ENCODE peak calls at places on chromosomes 11 and 22, in nine cellular contexts. N, X, P, C, V, D, H, K and Y are unnamed samples.
A peak's percentile ranks its signal among the peaks of the same experiment; 100 is the strongest.

GRCh38 chr11:102717280-102717679 is 7.5 kb downstream of the MMP8 start:
- DNase-seq in X (no peak), H (no peak), K (no peak), N (no peak), P (no peak), C (no peak), D (no peak), V (no peak), Y (no peak)

GRCh38 chr22:37545703-37546435 is 14.4 kb upstream of the CDC42EP1 start:
- DNase-seq in K (peak; percentile 98), N (peak; percentile 97), C (peak; percentile 73), X (peak; percentile 84), H (peak; percentile 94), P (peak; percentile 71), V (peak; percentile 88), D (peak; percentile 100), Y (peak; percentile 90)

GRCh38 chr22:35476341-35476740 is 64.3 kb upstream of the RASD2 start:
- DNase-seq in C (no peak), N (peak; percentile 38), H (no peak), K (no peak), D (no peak), X (no peak), P (no peak), V (no peak), Y (peak; percentile 23)

GRCh38 chr22:33917744-33918406 is 2.4 kb downstream of the LARGE1 start:
- DNase-seq in X (no peak), N (no peak), V (no peak), D (no peak), C (no peak), H (no peak), K (no peak), P (no peak), Y (no peak)

GRCh38 chr11:77959434-77959833 is 35.0 kb downstream of the INTS4 start:
- DNase-seq in V (no peak), N (no peak), D (peak; percentile 72), H (no peak), K (no peak), X (no peak), P (no peak), C (no peak), Y (no peak)

GRCh38 chr22:45868586-45869443 is 108.1 kb downstream of the WNT7B start:
- DNase-seq in D (no peak), P (no peak), C (no peak), K (no peak), V (no peak), X (no peak), H (no peak), N (no peak), Y (no peak)

GRCh38 chr11:107385361-107385982 is 72.2 kb downstream of the CWF19L2 start:
- DNase-seq in N (peak; percentile 13), K (no peak), H (no peak), D (peak; percentile 49), V (no peak), P (no peak), C (peak; percentile 89), X (no peak), Y (no peak)

GRCh38 chr11:124724854-124725718 is 14.7 kb upstream of the NRGN start:
- DNase-seq in V (peak; percentile 87), X (no peak), P (no peak), H (no peak), K (no peak), N (no peak), C (no peak), D (no peak), Y (no peak)

GRCh38 chr11:1889941-1890855 is 1.5 kb downstream of the PRR33 start:
- DNase-seq in V (no peak), P (no peak), X (no peak), K (no peak), N (no peak), C (no peak), D (no peak), H (no peak), Y (no peak)

GRCh38 chr11:119854521-119854920 is 125.5 kb upstream of the NECTIN1 start:
- DNase-seq in N (no peak), D (no peak), X (no peak), C (no peak), H (no peak), K (no peak), P (no peak), V (no peak), Y (no peak)

GRCh38 chr11:83039566-83039965 is 32.1 kb downstream of the RAB30 start:
- DNase-seq in V (no peak), K (no peak), C (no peak), P (no peak), D (no peak), H (no peak), N (no peak), X (no peak), Y (no peak)

GRCh38 chr22:44824271-44824670 is 71.9 kb downstream of the ARHGAP8 start:
- DNase-seq in N (no peak), X (no peak), K (no peak), D (no peak), C (no peak), P (no peak), V (no peak), H (no peak), Y (no peak)

GRCh38 chr11:69966583-69966835 is 111.6 kb upstream of the ANO1 start:
- DNase-seq in C (no peak), D (no peak), H (no peak), X (no peak), N (no peak), K (no peak), P (no peak), V (no peak), Y (no peak)

GRCh38 chr11:46381836-46382643 is 571 bp downstream of the MDK start:
- DNase-seq in V (no peak), D (peak; percentile 44), K (no peak), C (no peak), X (no peak), P (no peak), N (no peak), H (no peak), Y (no peak)
- H3K4me3 ChIP-seq in V (no peak overlapping the region), D (peak overlapping the region; percentile 63), K (no peak overlapping the region), C (peak overlapping the region; percentile 20), X (peak overlapping the region; percentile 79), P (peak overlapping the region; percentile 44), N (peak overlapping the region; percentile 55), H (peak overlapping the region; percentile 62), Y (peak overlapping the region; percentile 60)

GRCh38 chr11:122754553-122755322 is 83.6 kb upstream of the CRTAM start:
- DNase-seq in N (no peak), P (no peak), D (peak; percentile 30), K (no peak), H (no peak), X (no peak), V (no peak), C (no peak), Y (no peak)
- TF ChIP-seq CTCF in N (peak; percentile 43), P (peak; percentile 45), D (peak; percentile 60), K (no peak), H (no peak), X (peak; percentile 32), V (no peak), C (peak; percentile 5), Y (peak; percentile 58)

GRCh38 chr11:64868904-64869570 is 9.4 kb downstream of the EHD1 start:
- DNase-seq in N (peak; percentile 90), H (no peak), C (peak; percentile 96), D (peak; percentile 78), P (no peak), K (no peak), V (no peak), X (no peak), Y (peak; percentile 70)

GRCh38 chr11:64870893-64871849 is 7.2 kb downstream of the EHD1 start:
- DNase-seq in D (no peak), H (no peak), N (no peak), K (no peak), C (no peak), X (no peak), V (no peak), P (no peak), Y (no peak)

GRCh38 chr11:64870176-64870892 is 8.1 kb downstream of the EHD1 start:
- DNase-seq in X (no peak), D (peak; percentile 61), K (no peak), N (peak; percentile 71), V (no peak), P (no peak), C (peak; percentile 80), H (no peak), Y (no peak)

GRCh38 chr11:64867748-64868462 is 10.5 kb downstream of the EHD1 start:
- DNase-seq in D (no peak), V (no peak), N (no peak), X (no peak), P (no peak), C (peak; percentile 76), K (no peak), H (no peak), Y (no peak)

GRCh38 chr11:64869571-64870175 is 8.7 kb downstream of the EHD1 start:
- DNase-seq in V (no peak), X (no peak), D (no peak), H (no peak), C (no peak), N (no peak), P (no peak), K (no peak), Y (no peak)
- H3K4me3 ChIP-seq in V (no peak overlapping the region), X (no peak overlapping the region), D (no peak overlapping the region), H (peak overlapping the region; percentile 33), C (no peak overlapping the region), N (no peak overlapping the region), P (no peak overlapping the region), K (no peak overlapping the region), Y (no peak overlapping the region)

GRCh38 chr11:36699271-36699670 is 101.2 kb upstream of the RAG2 start:
- DNase-seq in X (no peak), C (peak; percentile 42), H (no peak), K (no peak), P (no peak), N (no peak), D (no peak), V (no peak), Y (no peak)

GRCh38 chr11:36702330-36703054 is 104.5 kb upstream of the RAG2 start:
- DNase-seq in N (peak; percentile 72), K (no peak), H (no peak), D (peak; percentile 78), C (peak; percentile 61), X (peak; percentile 29), V (peak; percentile 30), P (peak; percentile 5), Y (peak; percentile 54)

GRCh38 chr11:36703055-36703404 is 105.0 kb upstream of the RAG2 start:
- DNase-seq in C (no peak), K (no peak), D (no peak), V (no peak), X (no peak), N (no peak), H (no peak), P (no peak), Y (no peak)
- TF ChIP-seq CTCF in C (no peak), K (no peak), D (no peak), V (no peak), X (no peak), N (no peak), H (no peak), P (no peak), Y (no peak)

DNA sequence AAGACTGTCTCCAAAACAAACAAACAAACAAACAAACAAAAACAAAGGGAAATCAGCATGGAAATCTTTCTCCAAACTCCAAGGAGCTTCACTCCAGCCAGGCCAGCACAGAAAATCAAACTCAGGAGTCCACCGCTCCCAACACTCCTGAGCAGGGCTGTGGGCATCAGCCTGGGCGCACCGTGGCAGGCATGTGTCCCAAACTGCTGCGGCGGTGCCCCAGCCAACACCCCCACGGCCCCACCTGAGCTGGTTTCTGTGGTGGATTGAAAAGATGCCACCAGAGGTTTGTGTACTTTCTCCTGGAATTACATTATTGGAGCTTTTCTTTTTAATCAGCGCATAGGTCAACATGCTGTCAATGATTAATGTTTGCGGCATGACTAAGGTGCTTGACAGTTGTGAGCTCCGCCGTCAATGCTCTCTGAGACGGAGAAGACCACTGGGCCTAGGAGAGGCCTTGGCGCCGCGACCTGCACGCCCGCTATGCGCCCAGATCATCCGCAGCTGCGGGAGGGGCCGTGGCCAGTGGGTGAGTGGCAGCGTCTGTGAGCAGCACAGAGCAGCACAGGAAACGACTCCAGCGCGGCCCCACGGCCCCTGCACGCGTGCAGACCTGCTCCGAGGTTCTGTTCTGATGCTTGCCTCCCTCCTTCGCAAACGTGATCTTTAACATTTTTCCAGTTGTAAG is 18.1 kb downstream of the DRD4 start:
- DNase-seq in P (no peak), K (no peak), H (no peak), N (no peak), C (no peak), V (no peak), D (no peak), X (no peak), Y (no peak)
- H3K4me3 ChIP-seq in P (no peak overlapping the region), K (no peak overlapping the region), H (no peak overlapping the region), N (no peak overlapping the region), C (no peak overlapping the region), V (no peak overlapping the region), D (no peak overlapping the region), X (no peak overlapping the region), Y (no peak overlapping the region)